ENCODE peak calls at places on chromosomes 16 and 17, in eight cellular contexts. One of them, this sample, is unnamed. For H3K4me1, the result is how much of the 10 kb centered on the place peaks cover.

GRCh38 chr17:13393841-13394710 is 207.7 kb downstream of the HS3ST3A1 start:
- DNase-seq in uterus: no peak
- DNase-seq in Karpas-422: no peak
- DNase-seq in lung: no peak
- DNase-seq in IMR-90: peak
- DNase-seq in left ventricle myocardium inferior: no peak
- DNase-seq in mesendoderm: no peak
- DNase-seq in colonic mucosa: no peak
- DNase-seq in this sample: no peak

GRCh38 chr17:36546418-36547093 is 1.8 kb downstream of the GGNBP2 start:
- DNase-seq in uterus: no peak
- DNase-seq in Karpas-422: peak
- DNase-seq in lung: no peak
- DNase-seq in IMR-90: no peak
- DNase-seq in left ventricle myocardium inferior: no peak
- DNase-seq in mesendoderm: no peak
- DNase-seq in colonic mucosa: no peak
- DNase-seq in this sample: no peak

GRCh38 chr16:51816929-51817328 is 665.9 kb upstream of the SALL1 start:
- DNase-seq in uterus: no peak
- DNase-seq in Karpas-422: no peak
- DNase-seq in lung: no peak
- DNase-seq in IMR-90: peak
- DNase-seq in left ventricle myocardium inferior: no peak
- DNase-seq in mesendoderm: no peak
- DNase-seq in colonic mucosa: no peak
- DNase-seq in this sample: no peak

GRCh38 chr16:73067671-73068545 is 20.0 kb upstream of the ZFHX3 start:
- DNase-seq in uterus: no peak
- DNase-seq in Karpas-422: no peak
- DNase-seq in lung: no peak
- DNase-seq in IMR-90: no peak
- DNase-seq in left ventricle myocardium inferior: no peak
- DNase-seq in mesendoderm: no peak
- DNase-seq in colonic mucosa: no peak
- DNase-seq in this sample: no peak

GRCh38 chr17:75077490-75078096 is 10.2 kb upstream of the SLC16A5 start:
- DNase-seq in uterus: peak
- DNase-seq in Karpas-422: peak
- DNase-seq in lung: peak
- DNase-seq in IMR-90: no peak
- DNase-seq in left ventricle myocardium inferior: peak
- DNase-seq in mesendoderm: no peak
- DNase-seq in colonic mucosa: peak
- DNase-seq in this sample: peak

GRCh38 chr17:63498621-63499195 is 21.8 kb downstream of the ACE start:
- DNase-seq in uterus: no peak
- DNase-seq in Karpas-422: no peak
- DNase-seq in lung: no peak
- DNase-seq in IMR-90: peak
- DNase-seq in left ventricle myocardium inferior: no peak
- DNase-seq in mesendoderm: no peak
- DNase-seq in colonic mucosa: no peak
- DNase-seq in this sample: no peak

GRCh38 chr17:50560931-50561750 is 626 bp downstream of the CACNA1G start:
- DNase-seq in uterus: peak
- DNase-seq in Karpas-422: no peak
- DNase-seq in lung: no peak
- DNase-seq in IMR-90: no peak
- DNase-seq in left ventricle myocardium inferior: no peak
- DNase-seq in mesendoderm: no peak
- DNase-seq in colonic mucosa: no peak
- DNase-seq in this sample: no peak

GRCh38 chr17:82889496-82890338 is 49.9 kb upstream of the ZNF750 start:
- DNase-seq in uterus: no peak
- DNase-seq in Karpas-422: no peak
- DNase-seq in lung: peak
- DNase-seq in IMR-90: no peak
- DNase-seq in left ventricle myocardium inferior: no peak
- DNase-seq in mesendoderm: peak
- DNase-seq in colonic mucosa: peak
- DNase-seq in this sample: no peak

GRCh38 chr16:4059969-4060368 is 56.3 kb downstream of the ADCY9 start:
- DNase-seq in uterus: no peak
- DNase-seq in Karpas-422: no peak
- DNase-seq in lung: no peak
- DNase-seq in IMR-90: no peak
- DNase-seq in left ventricle myocardium inferior: no peak
- DNase-seq in mesendoderm: no peak
- DNase-seq in colonic mucosa: peak
- DNase-seq in this sample: no peak

GRCh38 chr16:89004209-89004831 is 27.3 kb upstream of the CBFA2T3 start:
- DNase-seq in uterus: no peak
- DNase-seq in Karpas-422: no peak
- DNase-seq in lung: no peak
- DNase-seq in IMR-90: no peak
- DNase-seq in left ventricle myocardium inferior: peak
- DNase-seq in mesendoderm: no peak
- DNase-seq in colonic mucosa: no peak
- DNase-seq in this sample: peak

GRCh38 chr17:22193113-22193512 is 500.8 kb downstream of the KCNJ18 start:
- DNase-seq in uterus: no peak
- DNase-seq in Karpas-422: no peak
- DNase-seq in lung: no peak
- DNase-seq in IMR-90: no peak
- DNase-seq in left ventricle myocardium inferior: no peak
- DNase-seq in mesendoderm: peak
- DNase-seq in colonic mucosa: no peak
- DNase-seq in this sample: no peak

DNA sequence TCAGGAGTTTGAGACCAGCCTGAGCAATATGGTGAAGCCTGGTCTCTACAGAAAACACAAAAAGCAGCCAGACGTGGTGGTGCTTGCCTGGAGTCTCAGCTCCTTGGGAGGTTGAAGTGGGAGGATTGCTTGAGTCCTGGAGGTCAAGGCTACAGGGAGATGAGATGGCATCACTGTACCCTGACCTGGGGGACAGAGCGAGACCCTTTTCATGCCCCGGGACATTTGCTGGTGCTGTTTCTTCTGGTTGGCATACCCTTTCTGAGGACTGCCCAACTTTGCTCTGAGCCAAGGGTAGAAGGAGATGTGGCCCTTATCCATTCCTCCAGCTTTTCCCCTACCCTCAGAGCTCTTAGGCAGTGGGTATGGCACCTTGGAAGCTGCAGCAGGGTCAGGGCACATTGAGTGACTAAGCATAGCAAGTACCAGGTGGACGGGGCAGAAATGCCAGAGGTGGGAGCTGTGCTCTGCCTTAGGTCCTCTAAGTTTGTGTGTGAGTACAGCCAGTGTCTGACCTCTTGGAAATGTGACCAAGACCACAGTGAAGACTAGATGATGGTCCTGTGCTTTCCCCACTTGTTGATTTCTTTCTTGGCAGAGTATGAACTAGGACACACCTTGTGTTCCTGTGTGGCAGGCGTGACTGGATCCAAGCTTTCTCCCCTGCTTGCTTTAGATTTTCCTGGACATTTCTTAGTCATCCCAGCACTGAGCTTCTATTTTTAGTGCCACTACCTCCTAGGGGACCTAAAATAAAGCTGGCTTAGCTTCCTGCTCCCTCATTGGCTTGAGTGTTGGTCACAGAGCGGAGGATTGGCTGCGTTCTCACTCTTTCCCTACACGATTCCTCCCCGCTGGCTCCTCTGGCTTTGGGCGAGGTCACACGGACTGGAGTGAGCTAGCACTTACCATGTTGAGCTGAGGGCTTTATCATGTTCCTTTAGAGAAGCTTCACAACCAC is 9.9 kb upstream of the EDC4 start:
- DNase-seq in uterus: peak
- DNase-seq in Karpas-422: no peak
- DNase-seq in lung: no peak
- DNase-seq in IMR-90: peak
- DNase-seq in left ventricle myocardium inferior: peak
- DNase-seq in mesendoderm: no peak
- DNase-seq in colonic mucosa: no peak
- DNase-seq in this sample: peak
- H3K4me1 ChIP-seq in uterus: under half
- H3K4me1 ChIP-seq in Karpas-422: under half
- H3K4me1 ChIP-seq in lung: under half
- H3K4me1 ChIP-seq in IMR-90: under half
- H3K4me1 ChIP-seq in left ventricle myocardium inferior: half or more
- H3K4me1 ChIP-seq in mesendoderm: under half
- H3K4me1 ChIP-seq in colonic mucosa: under half
- H3K4me1 ChIP-seq in this sample: half or more

GRCh38 chr16:28830531-28830930 is 7.7 kb downstream of the ATXN2L start:
- DNase-seq in uterus: no peak
- DNase-seq in Karpas-422: no peak
- DNase-seq in lung: no peak
- DNase-seq in IMR-90: no peak
- DNase-seq in left ventricle myocardium inferior: no peak
- DNase-seq in mesendoderm: no peak
- DNase-seq in colonic mucosa: no peak
- DNase-seq in this sample: no peak
- H3K4me1 ChIP-seq in uterus: under half
- H3K4me1 ChIP-seq in Karpas-422: under half
- H3K4me1 ChIP-seq in lung: under half
- H3K4me1 ChIP-seq in IMR-90: under half
- H3K4me1 ChIP-seq in left ventricle myocardium inferior: under half
- H3K4me1 ChIP-seq in mesendoderm: under half
- H3K4me1 ChIP-seq in colonic mucosa: under half
- H3K4me1 ChIP-seq in this sample: under half

GRCh38 chr17:77329741-77330531 is 189.2 kb downstream of the SEC14L1 start:
- DNase-seq in uterus: peak
- DNase-seq in Karpas-422: no peak
- DNase-seq in lung: peak
- DNase-seq in IMR-90: no peak
- DNase-seq in left ventricle myocardium inferior: no peak
- DNase-seq in mesendoderm: no peak
- DNase-seq in colonic mucosa: peak
- DNase-seq in this sample: no peak
- H3K4me1 ChIP-seq in uterus: under half
- H3K4me1 ChIP-seq in Karpas-422: under half
- H3K4me1 ChIP-seq in lung: under half
- H3K4me1 ChIP-seq in IMR-90: under half
- H3K4me1 ChIP-seq in left ventricle myocardium inferior: under half
- H3K4me1 ChIP-seq in mesendoderm: under half
- H3K4me1 ChIP-seq in colonic mucosa: under half
- H3K4me1 ChIP-seq in this sample: under half

DNA sequence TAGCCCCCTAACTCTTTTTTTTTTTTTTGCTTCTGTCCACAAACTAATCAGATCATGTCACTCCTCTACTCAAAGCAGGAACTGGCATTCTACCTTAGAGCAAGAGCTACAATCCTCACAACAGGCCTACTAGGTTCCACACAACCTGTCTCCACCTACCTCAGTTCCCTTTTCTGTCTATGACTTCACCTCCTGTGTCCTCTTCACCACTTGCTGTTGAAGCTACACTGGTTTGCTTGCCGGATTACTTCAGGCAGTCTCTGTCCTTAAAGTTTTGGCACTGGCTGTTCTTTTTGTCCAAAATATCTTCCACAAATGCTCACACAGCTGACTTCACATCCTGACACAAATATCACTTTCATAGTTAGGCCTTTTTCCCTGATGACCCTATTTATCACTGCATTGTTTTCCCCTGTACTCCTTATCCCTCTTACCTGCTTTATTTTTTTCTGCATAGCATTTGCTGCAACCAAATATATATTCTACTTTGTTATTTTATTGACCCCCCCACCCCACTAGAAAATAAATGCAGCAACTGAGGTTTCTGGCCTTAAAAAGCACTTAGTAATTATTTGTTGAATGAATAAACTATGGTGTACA is 72.0 kb downstream of the KANSL1 start:
- DNase-seq in uterus: no peak
- DNase-seq in Karpas-422: peak
- DNase-seq in lung: no peak
- DNase-seq in IMR-90: no peak
- DNase-seq in left ventricle myocardium inferior: no peak
- DNase-seq in mesendoderm: no peak
- DNase-seq in colonic mucosa: no peak
- DNase-seq in this sample: no peak
- H3K4me1 ChIP-seq in uterus: under half
- H3K4me1 ChIP-seq in Karpas-422: half or more
- H3K4me1 ChIP-seq in lung: under half
- H3K4me1 ChIP-seq in IMR-90: under half
- H3K4me1 ChIP-seq in left ventricle myocardium inferior: half or more
- H3K4me1 ChIP-seq in mesendoderm: under half
- H3K4me1 ChIP-seq in colonic mucosa: under half
- H3K4me1 ChIP-seq in this sample: under half

GRCh38 chr17:4483012-4483840 is 15.5 kb upstream of the SPNS2 start:
- DNase-seq in uterus: no peak
- DNase-seq in Karpas-422: no peak
- DNase-seq in lung: peak
- DNase-seq in IMR-90: no peak
- DNase-seq in left ventricle myocardium inferior: no peak
- DNase-seq in mesendoderm: peak
- DNase-seq in colonic mucosa: peak
- DNase-seq in this sample: peak
- H3K4me1 ChIP-seq in uterus: under half
- H3K4me1 ChIP-seq in Karpas-422: under half
- H3K4me1 ChIP-seq in lung: under half
- H3K4me1 ChIP-seq in IMR-90: under half
- H3K4me1 ChIP-seq in left ventricle myocardium inferior: under half
- H3K4me1 ChIP-seq in mesendoderm: under half
- H3K4me1 ChIP-seq in colonic mucosa: under half
- H3K4me1 ChIP-seq in this sample: under half

GRCh38 chr17:4178651-4179050 is 35.7 kb downstream of the CYB5D2 start:
- DNase-seq in uterus: no peak
- DNase-seq in Karpas-422: no peak
- DNase-seq in lung: no peak
- DNase-seq in IMR-90: no peak
- DNase-seq in left ventricle myocardium inferior: no peak
- DNase-seq in mesendoderm: no peak
- DNase-seq in colonic mucosa: no peak
- DNase-seq in this sample: no peak
- H3K4me1 ChIP-seq in uterus: under half
- H3K4me1 ChIP-seq in Karpas-422: under half
- H3K4me1 ChIP-seq in lung: under half
- H3K4me1 ChIP-seq in IMR-90: under half
- H3K4me1 ChIP-seq in left ventricle myocardium inferior: under half
- H3K4me1 ChIP-seq in mesendoderm: under half
- H3K4me1 ChIP-seq in colonic mucosa: under half
- H3K4me1 ChIP-seq in this sample: under half

DNA sequence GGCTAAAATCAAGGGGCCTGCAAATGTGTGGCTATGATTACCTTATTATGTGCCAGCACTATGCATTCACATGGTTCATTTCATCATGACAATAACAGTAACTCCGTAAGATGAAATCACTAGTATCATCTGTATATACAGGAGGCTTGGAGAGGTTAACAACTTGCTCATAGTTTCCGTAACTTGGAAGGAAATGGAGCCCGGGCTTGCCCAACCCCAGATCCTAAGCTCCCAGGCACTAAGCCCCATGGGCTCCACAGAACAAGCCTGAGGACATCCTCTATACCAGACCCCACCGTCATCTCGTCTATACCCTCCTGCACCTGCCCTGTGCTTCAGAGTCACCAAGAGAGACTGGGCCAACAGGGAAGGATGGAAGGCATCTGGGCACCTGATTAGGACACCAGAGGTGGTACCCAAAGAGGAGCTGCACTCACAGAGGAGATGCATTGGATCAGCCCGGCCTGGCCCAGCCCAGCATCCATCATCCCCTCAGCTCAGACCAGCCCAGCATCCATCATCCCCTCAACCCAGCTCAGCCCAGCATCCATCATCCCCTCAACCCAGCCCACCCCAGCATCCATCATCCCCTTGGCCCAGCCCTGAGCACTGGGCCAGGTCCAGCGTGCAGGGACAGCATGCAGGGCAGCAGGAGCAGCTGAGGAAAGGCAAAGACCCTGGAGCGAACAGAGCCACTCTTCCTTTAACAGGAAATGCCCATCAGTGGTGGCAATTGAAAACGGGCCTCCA is 28.5 kb downstream of the NSMCE1 start:
- DNase-seq in uterus: no peak
- DNase-seq in Karpas-422: no peak
- DNase-seq in lung: no peak
- DNase-seq in IMR-90: peak
- DNase-seq in left ventricle myocardium inferior: no peak
- DNase-seq in mesendoderm: no peak
- DNase-seq in colonic mucosa: no peak
- DNase-seq in this sample: no peak
- H3K4me1 ChIP-seq in uterus: under half
- H3K4me1 ChIP-seq in Karpas-422: under half
- H3K4me1 ChIP-seq in lung: half or more
- H3K4me1 ChIP-seq in IMR-90: under half
- H3K4me1 ChIP-seq in left ventricle myocardium inferior: half or more
- H3K4me1 ChIP-seq in mesendoderm: under half
- H3K4me1 ChIP-seq in colonic mucosa: under half
- H3K4me1 ChIP-seq in this sample: under half